ENCODE peak calls at places on chromosome 1, in five cellular contexts. One of them, this sample, is unnamed.
A peak's percentile ranks its signal among the peaks of the same experiment; 100 is the strongest.

GRCh38 chr1:19685994-19686393 is 21.3 kb downstream of the HTR6 start:
- DNase-seq in B cell: no peak
- DNase-seq in stimulated activated CD4-positive, alpha-beta T cell treated with anti-CD3 and anti-CD28 coated beads, Interleukin-1b, Interleukin-23, amount 100 ng/mL, for 4 hours: no peak
- DNase-seq in uterus: no peak
- DNase-seq in NCI-H1436 treated with DMSO at 0.1 percent for 48 hours: no peak
- DNase-seq in this sample: no peak

GRCh38 chr1:185775505-185775904 is 41.3 kb downstream of the HMCN1 start:
- DNase-seq in uterus: no peak
- DNase-seq in stimulated activated CD4-positive, alpha-beta T cell treated with anti-CD3 and anti-CD28 coated beads, Interleukin-1b, Interleukin-23, amount 100 ng/mL, for 4 hours: no peak
- DNase-seq in NCI-H1436 treated with DMSO at 0.1 percent for 48 hours: no peak
- DNase-seq in B cell: no peak
- DNase-seq in this sample: no peak

GRCh38 chr1:203130358-203130992 is 2.9 kb downstream of the ADORA1 start:
- DNase-seq in uterus: no peak
- DNase-seq in stimulated activated CD4-positive, alpha-beta T cell treated with anti-CD3 and anti-CD28 coated beads, Interleukin-1b, Interleukin-23, amount 100 ng/mL, for 4 hours: no peak
- DNase-seq in B cell: no peak
- DNase-seq in NCI-H1436 treated with DMSO at 0.1 percent for 48 hours: no peak
- DNase-seq in this sample: no peak

GRCh38 chr1:41280189-41281032 is 38.3 kb upstream of the SCMH1 start:
- DNase-seq in B cell: no peak
- DNase-seq in NCI-H1436 treated with DMSO at 0.1 percent for 48 hours: no peak
- DNase-seq in stimulated activated CD4-positive, alpha-beta T cell treated with anti-CD3 and anti-CD28 coated beads, Interleukin-1b, Interleukin-23, amount 100 ng/mL, for 4 hours: no peak
- DNase-seq in uterus: no peak
- DNase-seq in this sample: no peak

GRCh38 chr1:234956821-234957329 is 171.8 kb downstream of the TOMM20 start:
- DNase-seq in NCI-H1436 treated with DMSO at 0.1 percent for 48 hours: peak; percentile 89
- DNase-seq in B cell: no peak
- DNase-seq in uterus: peak; percentile 55
- DNase-seq in stimulated activated CD4-positive, alpha-beta T cell treated with anti-CD3 and anti-CD28 coated beads, Interleukin-1b, Interleukin-23, amount 100 ng/mL, for 4 hours: no peak
- DNase-seq in this sample: no peak

GRCh38 chr1:227170361-227171166 is 147.7 kb downstream of the CDC42BPA start:
- DNase-seq in uterus: no peak
- DNase-seq in NCI-H1436 treated with DMSO at 0.1 percent for 48 hours: no peak
- DNase-seq in stimulated activated CD4-positive, alpha-beta T cell treated with anti-CD3 and anti-CD28 coated beads, Interleukin-1b, Interleukin-23, amount 100 ng/mL, for 4 hours: no peak
- DNase-seq in B cell: no peak
- DNase-seq in this sample: no peak

GRCh38 chr1:57860333-57860732 is 436.5 kb upstream of the DAB1 start:
- DNase-seq in B cell: no peak
- DNase-seq in NCI-H1436 treated with DMSO at 0.1 percent for 48 hours: no peak
- DNase-seq in stimulated activated CD4-positive, alpha-beta T cell treated with anti-CD3 and anti-CD28 coated beads, Interleukin-1b, Interleukin-23, amount 100 ng/mL, for 4 hours: no peak
- DNase-seq in uterus: no peak
- DNase-seq in this sample: no peak

GRCh38 chr1:55632906-55633305 is 417.7 kb upstream of the USP24 start:
- DNase-seq in B cell: no peak
- DNase-seq in stimulated activated CD4-positive, alpha-beta T cell treated with anti-CD3 and anti-CD28 coated beads, Interleukin-1b, Interleukin-23, amount 100 ng/mL, for 4 hours: no peak
- DNase-seq in NCI-H1436 treated with DMSO at 0.1 percent for 48 hours: no peak
- DNase-seq in uterus: no peak
- DNase-seq in this sample: no peak

GRCh38 chr1:153384996-153385580 is 5.8 kb downstream of the S100A8 start:
- DNase-seq in NCI-H1436 treated with DMSO at 0.1 percent for 48 hours: no peak
- DNase-seq in B cell: no peak
- DNase-seq in stimulated activated CD4-positive, alpha-beta T cell treated with anti-CD3 and anti-CD28 coated beads, Interleukin-1b, Interleukin-23, amount 100 ng/mL, for 4 hours: no peak
- DNase-seq in uterus: no peak
- DNase-seq in this sample: no peak

GRCh38 chr1:26856604-26857469 is 6.1 kb upstream of the SFN start:
- DNase-seq in NCI-H1436 treated with DMSO at 0.1 percent for 48 hours: no peak
- DNase-seq in stimulated activated CD4-positive, alpha-beta T cell treated with anti-CD3 and anti-CD28 coated beads, Interleukin-1b, Interleukin-23, amount 100 ng/mL, for 4 hours: no peak
- DNase-seq in uterus: no peak
- DNase-seq in B cell: no peak
- DNase-seq in this sample: no peak

GRCh38 chr1:6378096-6378746 is 15.3 kb downstream of the ACOT7 start:
- DNase-seq in NCI-H1436 treated with DMSO at 0.1 percent for 48 hours: no peak
- DNase-seq in stimulated activated CD4-positive, alpha-beta T cell treated with anti-CD3 and anti-CD28 coated beads, Interleukin-1b, Interleukin-23, amount 100 ng/mL, for 4 hours: no peak
- DNase-seq in uterus: no peak
- DNase-seq in B cell: no peak
- DNase-seq in this sample: no peak

GRCh38 chr1:151282883-151283725 is 1.0 kb downstream of the ZNF687 start:
- DNase-seq in uterus: peak; percentile 49
- DNase-seq in stimulated activated CD4-positive, alpha-beta T cell treated with anti-CD3 and anti-CD28 coated beads, Interleukin-1b, Interleukin-23, amount 100 ng/mL, for 4 hours: no peak
- DNase-seq in B cell: peak; percentile 48
- DNase-seq in NCI-H1436 treated with DMSO at 0.1 percent for 48 hours: no peak
- DNase-seq in this sample: no peak

GRCh38 chr1:64000021-64000420 is 203.4 kb upstream of the UBE2U start:
- DNase-seq in uterus: no peak
- DNase-seq in stimulated activated CD4-positive, alpha-beta T cell treated with anti-CD3 and anti-CD28 coated beads, Interleukin-1b, Interleukin-23, amount 100 ng/mL, for 4 hours: no peak
- DNase-seq in B cell: no peak
- DNase-seq in NCI-H1436 treated with DMSO at 0.1 percent for 48 hours: no peak
- DNase-seq in this sample: no peak